ENCODE peak calls at places on chromosomes 1 and 21, in four cellular contexts. Q, H, F and B are unnamed samples.

GRCh38 chr1:67336783-67337182 is 29.1 kb downstream of the IL12RB2 start:
- DNase-seq in Q (no peak), H (no peak), F (no peak), B (no peak)

GRCh38 chr1:15691434-15692032 is 7.4 kb downstream of the PLEKHM2 start:
- DNase-seq in Q (no peak), H (no peak), F (no peak), B (no peak)

GRCh38 chr1:97308131-97308530 is 586.5 kb downstream of the PTBP2 start:
- DNase-seq in Q (peak; percentile 35), H (no peak), F (no peak), B (no peak)

GRCh38 chr1:98881911-98882310 is 122.8 kb downstream of the PLPPR5 start:
- DNase-seq in Q (no peak), H (no peak), F (no peak), B (no peak)

GRCh38 chr1:150528997-150529396 is 13.4 kb downstream of the FALEC start:
- DNase-seq in Q (no peak), H (no peak), F (no peak), B (no peak)

GRCh38 chr1:62177621-62178020 is 17.0 kb upstream of the L1TD1 start:
- DNase-seq in Q (no peak), H (no peak), F (no peak), B (no peak)

GRCh38 chr1:228420968-228421826 is 4.5 kb upstream of the TRIM17 start:
- DNase-seq in Q (no peak), H (no peak), F (no peak), B (no peak)

GRCh38 chr21:42533306-42533962 is 19.8 kb downstream of the SLC37A1 start:
- DNase-seq in Q (no peak), H (no peak), F (no peak), B (no peak)

GRCh38 chr1:15592285-15592684 is 7.4 kb upstream of the AGMAT start:
- DNase-seq in Q (no peak), H (no peak), F (no peak), B (no peak)

GRCh38 chr1:44348046-44348628 is 6.9 kb downstream of the ERI3 start:
- DNase-seq in Q (no peak), H (no peak), F (no peak), B (no peak)

GRCh38 chr21:40129809-40130208 is 262.6 kb downstream of the PCP4 start:
- DNase-seq in Q (no peak), H (no peak), F (no peak), B (no peak)

GRCh38 chr1:34590211-34590623 is 164.6 kb upstream of the GJB5 start:
- DNase-seq in Q (no peak), H (no peak), F (peak; percentile 22), B (no peak)

GRCh38 chr1:227299688-227300087 is 18.6 kb downstream of the CDC42BPA start:
- DNase-seq in Q (no peak), H (no peak), F (no peak), B (no peak)

GRCh38 chr1:112575154-112575804 is 43.7 kb downstream of the ST7L start:
- DNase-seq in Q (peak; percentile 72), H (no peak), F (no peak), B (peak; percentile 81)

GRCh38 chr1:26418865-26419349 is 8.3 kb downstream of the LIN28A start:
- DNase-seq in Q (no peak), H (peak; percentile 42), F (no peak), B (no peak)

GRCh38 chr1:18182518-18183160 is 75.0 kb downstream of the IGSF21 start:
- DNase-seq in Q (no peak), H (no peak), F (peak; percentile 33), B (no peak)

GRCh38 chr21:18369115-18369514 is 34.5 kb downstream of the TMPRSS15 start:
- DNase-seq in Q (no peak), H (no peak), F (no peak), B (no peak)

GRCh38 chr1:232695626-232696025 is 65.7 kb upstream of the SIPA1L2 start:
- DNase-seq in Q (no peak), H (no peak), F (no peak), B (no peak)

GRCh38 chr1:154352581-154353459 is 27.5 kb downstream of the ATP8B2 start:
- DNase-seq in Q (no peak), H (peak; percentile 66), F (peak; percentile 61), B (no peak)

GRCh38 chr1:10778640-10779039 is 17.8 kb downstream of the CASZ1 start:
- DNase-seq in Q (no peak), H (no peak), F (no peak), B (no peak)

GRCh38 chr1:41540886-41541591 is 56.6 kb upstream of the EDN2 start:
- DNase-seq in Q (no peak), H (no peak), F (no peak), B (peak; percentile 9)

GRCh38 chr1:208682664-208683013 is 438.5 kb upstream of the PLXNA2 start:
- DNase-seq in Q (no peak), H (no peak), F (no peak), B (no peak)

GRCh38 chr1:84223751-84224432 is 77.6 kb upstream of the SAMD13 start:
- DNase-seq in Q (no peak), H (no peak), F (no peak), B (peak; percentile 10)
- TF ChIP-seq CTCF in Q (no peak), H (no peak), F (no peak), B (peak; percentile 24)

GRCh38 chr1:178581351-178581951 is 68.5 kb downstream of the TEX35 start:
- DNase-seq in Q (no peak), H (peak; percentile 25), F (no peak), B (no peak)
- TF ChIP-seq CTCF in Q (no peak), H (no peak), F (no peak), B (no peak)

GRCh38 chr1:116933586-116934515 is 24.1 kb downstream of the PTGFRN start:
- DNase-seq in Q (no peak), H (no peak), F (no peak), B (no peak)

GRCh38 chr1:116929961-116930592 is 20.4 kb downstream of the PTGFRN start:
- DNase-seq in Q (no peak), H (no peak), F (no peak), B (no peak)

GRCh38 chr1:116931016-116931918 is 21.6 kb downstream of the PTGFRN start:
- DNase-seq in Q (no peak), H (no peak), F (no peak), B (no peak)

DNA sequence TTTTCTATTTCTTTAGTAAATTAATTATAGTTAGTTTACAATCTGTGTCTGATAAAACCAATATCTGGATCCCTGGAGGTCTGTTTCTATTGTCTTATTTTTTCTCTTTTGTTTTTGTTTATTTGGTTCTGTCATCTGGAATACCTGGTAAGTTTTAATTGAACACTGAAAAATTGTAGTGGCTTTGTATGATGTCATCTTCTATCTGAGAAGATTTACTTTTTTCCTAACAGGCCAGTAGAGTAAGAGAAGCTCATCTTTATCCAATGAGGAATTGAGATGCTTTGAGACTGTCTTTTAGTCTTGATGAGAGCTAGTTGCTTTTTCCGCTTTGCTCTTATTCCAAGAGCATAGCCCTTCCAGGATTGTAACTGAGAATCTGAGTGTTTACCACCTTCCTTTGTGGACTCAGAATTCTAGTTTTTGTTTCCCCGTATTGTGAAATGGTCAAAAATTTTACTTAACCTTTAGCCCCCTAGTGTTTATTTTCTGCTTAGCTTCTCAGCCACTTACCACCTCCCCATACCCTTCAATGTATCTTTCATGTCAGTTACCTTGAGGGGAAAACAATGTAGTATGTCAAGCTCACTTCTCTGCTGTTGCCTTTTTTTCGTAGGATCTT is 25.0 kb downstream of the PTGFRN start:
- DNase-seq in Q (no peak), H (no peak), F (no peak), B (no peak)
- TF ChIP-seq CTCF in Q (peak; percentile 27), H (peak; percentile 22), F (peak; percentile 15), B (peak; percentile 16)

GRCh38 chr1:37667023-37667769 is 25.1 kb upstream of the CDCA8 start:
- DNase-seq in Q (no peak), H (no peak), F (no peak), B (no peak)
- TF ChIP-seq CTCF in Q (no peak), H (no peak), F (no peak), B (no peak)

DNA sequence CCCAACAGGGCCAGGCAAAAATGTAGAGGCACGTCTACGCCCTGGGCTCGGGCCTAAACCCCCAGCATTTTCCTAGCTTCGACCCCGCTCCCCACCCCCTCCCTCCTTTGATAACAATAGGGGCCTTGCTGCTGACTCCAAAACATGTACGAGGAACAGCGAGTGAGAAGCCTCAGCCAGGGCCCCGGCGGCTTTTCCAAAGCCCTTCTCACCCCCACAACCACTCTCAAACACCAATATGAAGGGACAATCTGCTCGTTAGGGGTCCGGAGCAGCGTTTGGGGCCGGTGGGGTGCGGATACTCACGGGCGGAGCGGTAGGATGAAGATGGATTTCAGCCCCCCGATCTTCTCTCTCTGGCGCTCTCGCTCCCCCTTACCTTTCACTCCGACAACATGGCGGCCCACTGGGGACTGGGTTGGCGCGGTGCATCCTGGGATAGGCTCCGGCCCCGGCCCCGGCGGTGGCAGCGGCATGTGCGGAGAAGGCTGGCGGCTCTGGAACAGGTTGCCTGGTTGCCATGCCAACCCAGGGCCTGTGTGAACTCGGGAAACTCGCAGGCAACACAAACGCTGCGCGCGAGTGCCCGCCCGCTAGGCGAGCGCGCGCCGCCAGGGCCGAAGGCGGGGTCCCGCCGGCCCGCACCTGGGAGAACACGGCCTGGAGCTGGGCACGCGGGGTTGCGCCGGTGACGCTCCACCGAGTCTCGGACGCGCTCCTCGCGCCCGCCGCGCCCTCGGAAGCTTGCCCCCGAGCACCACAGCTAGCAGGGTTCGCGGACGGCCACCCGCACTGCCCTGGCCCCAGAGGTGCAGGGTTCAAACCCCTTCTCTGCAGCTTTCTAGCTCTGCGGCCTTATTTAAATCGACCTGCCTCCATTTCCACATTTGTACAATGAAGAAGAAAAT is at the start of gene PUM1:
- DNase-seq in Q (peak; percentile 69), H (peak; percentile 99), F (peak; percentile 100), B (peak; percentile 90)
- TF ChIP-seq CTCF in Q (no peak), H (no peak), F (peak; percentile 66), B (no peak)

GRCh38 chr1:179954494-179955317 is at the start of gene CEP350:
- DNase-seq in Q (peak; percentile 96), H (peak; percentile 98), F (peak; percentile 99), B (peak; percentile 99)
- TF ChIP-seq CTCF in Q (no peak), H (no peak), F (peak; percentile 45), B (no peak)

DNA sequence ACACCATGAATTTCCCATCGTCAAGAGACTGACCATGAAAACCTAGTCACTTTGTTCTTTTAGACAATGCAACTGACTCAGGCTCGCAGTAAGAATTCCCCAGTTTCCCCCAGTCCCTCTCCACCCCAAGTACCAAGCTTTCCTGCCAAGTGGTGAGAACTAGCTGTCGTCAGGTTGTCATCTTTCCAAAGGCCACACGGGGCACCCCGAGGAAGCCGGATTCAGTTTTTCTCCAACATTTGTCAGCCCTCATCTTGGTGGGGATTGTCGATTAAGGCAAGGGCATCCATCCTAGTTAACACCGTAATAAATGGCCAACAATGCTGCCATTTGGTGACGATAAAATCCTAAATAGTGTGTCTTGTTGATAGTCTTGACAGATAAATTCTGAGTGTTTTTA is 56.0 kb upstream of the PROX1 start:
- DNase-seq in Q (no peak), H (no peak), F (no peak), B (no peak)
- TF ChIP-seq CTCF in Q (no peak), H (no peak), F (no peak), B (no peak)